ENCODE peak calls at places on chromosomes 1 and 21, in four cellular contexts. One of them, this sample, is unnamed.
A peak's percentile ranks its signal among the peaks of the same experiment; 100 is the strongest.

GRCh38 chr1:170340259-170340658 is 191.7 kb upstream of the GORAB start:
- DNase-seq in NCI-H69: no peak
- DNase-seq in adrenal gland: no peak
- DNase-seq in small intestine: no peak
- DNase-seq in this sample: no peak

GRCh38 chr1:98344726-98345125 is 316.8 kb upstream of the SNX7 start:
- DNase-seq in small intestine: no peak
- DNase-seq in adrenal gland: no peak
- DNase-seq in NCI-H69: peak; percentile 19
- DNase-seq in this sample: no peak

GRCh38 chr1:54227836-54228435 is 28.0 kb downstream of the MRPL37 start:
- DNase-seq in NCI-H69: no peak
- DNase-seq in adrenal gland: no peak
- DNase-seq in small intestine: no peak
- DNase-seq in this sample: no peak

GRCh38 chr1:156795374-156795733 is 21.3 kb downstream of the SH2D2A start:
- DNase-seq in NCI-H69: no peak
- DNase-seq in small intestine: no peak
- DNase-seq in adrenal gland: no peak
- DNase-seq in this sample: no peak

GRCh38 chr1:39572379-39573096 is 4.1 kb downstream of the PABPC4 start:
- DNase-seq in NCI-H69: no peak
- DNase-seq in adrenal gland: no peak
- DNase-seq in small intestine: no peak
- DNase-seq in this sample: no peak

GRCh38 chr1:101314244-101314643 is 77.4 kb downstream of the S1PR1 start:
- DNase-seq in adrenal gland: no peak
- DNase-seq in NCI-H69: no peak
- DNase-seq in small intestine: no peak
- DNase-seq in this sample: no peak

GRCh38 chr1:84619383-84620093 is 45.3 kb upstream of the CTBS start:
- DNase-seq in NCI-H69: peak; percentile 70
- DNase-seq in adrenal gland: no peak
- DNase-seq in small intestine: peak; percentile 38
- DNase-seq in this sample: no peak

GRCh38 chr1:204438628-204439027 is 27.0 kb upstream of the PPP1R15B start:
- DNase-seq in NCI-H69: no peak
- DNase-seq in small intestine: no peak
- DNase-seq in adrenal gland: no peak
- DNase-seq in this sample: no peak

GRCh38 chr1:225481738-225482137 is 53.9 kb upstream of the LBR start:
- DNase-seq in adrenal gland: no peak
- DNase-seq in small intestine: peak; percentile 43
- DNase-seq in NCI-H69: peak; percentile 94
- DNase-seq in this sample: no peak

GRCh38 chr1:183069562-183070216 is 46.5 kb downstream of the LAMC1 start:
- DNase-seq in adrenal gland: no peak
- DNase-seq in small intestine: no peak
- DNase-seq in NCI-H69: peak; percentile 87
- DNase-seq in this sample: no peak

GRCh38 chr21:41135715-41136114 is 32.2 kb upstream of the BACE2 start:
- DNase-seq in small intestine: no peak
- DNase-seq in NCI-H69: peak; percentile 69
- DNase-seq in adrenal gland: no peak
- DNase-seq in this sample: no peak

GRCh38 chr1:28066393-28067154 is 21.8 kb downstream of the EYA3 start:
- DNase-seq in small intestine: no peak
- DNase-seq in adrenal gland: no peak
- DNase-seq in NCI-H69: no peak
- DNase-seq in this sample: no peak

GRCh38 chr1:58813801-58814200 is 30.0 kb upstream of the JUN start:
- DNase-seq in small intestine: no peak
- DNase-seq in adrenal gland: no peak
- DNase-seq in NCI-H69: peak; percentile 61
- DNase-seq in this sample: no peak

GRCh38 chr21:45818276-45818903 is 163.2 kb upstream of the COL6A1 start:
- DNase-seq in small intestine: no peak
- DNase-seq in adrenal gland: no peak
- DNase-seq in NCI-H69: no peak
- DNase-seq in this sample: no peak

GRCh38 chr1:209756608-209757445 is 974 bp downstream of the TRAF3IP3 start:
- DNase-seq in small intestine: peak; percentile 12
- DNase-seq in adrenal gland: no peak
- DNase-seq in NCI-H69: no peak
- DNase-seq in this sample: no peak

GRCh38 chr1:210310562-210310961 is 18.1 kb upstream of the HHAT start:
- DNase-seq in NCI-H69: peak; percentile 41
- DNase-seq in adrenal gland: no peak
- DNase-seq in small intestine: no peak
- DNase-seq in this sample: no peak

GRCh38 chr1:206445116-206445515 is 25.2 kb upstream of the IKBKE start:
- DNase-seq in small intestine: peak; percentile 23
- DNase-seq in adrenal gland: peak; percentile 61
- DNase-seq in NCI-H69: no peak
- DNase-seq in this sample: peak; percentile 36

GRCh38 chr1:218482683-218483082 is 137.5 kb downstream of the TGFB2 start:
- DNase-seq in adrenal gland: no peak
- DNase-seq in NCI-H69: no peak
- DNase-seq in small intestine: no peak
- DNase-seq in this sample: no peak

GRCh38 chr1:25580933-25581332 is 35.7 kb upstream of the MAN1C1 start:
- DNase-seq in adrenal gland: no peak
- DNase-seq in small intestine: no peak
- DNase-seq in NCI-H69: peak; percentile 5
- DNase-seq in this sample: no peak

GRCh38 chr1:245156041-245156735 is 1.4 kb downstream of the KIF26B start:
- DNase-seq in adrenal gland: peak; percentile 85
- DNase-seq in small intestine: peak; percentile 86
- DNase-seq in NCI-H69: peak; percentile 97
- DNase-seq in this sample: peak; percentile 87

GRCh38 chr1:157963713-157964112 is 29.7 kb upstream of the KIRREL1 start:
- DNase-seq in NCI-H69: peak; percentile 76
- DNase-seq in adrenal gland: peak; percentile 70
- DNase-seq in small intestine: peak; percentile 79
- DNase-seq in this sample: peak; percentile 78

GRCh38 chr21:31135536-31136184 is 97.4 kb upstream of the KRTAP19-8 start:
- DNase-seq in adrenal gland: no peak
- DNase-seq in NCI-H69: no peak
- DNase-seq in small intestine: no peak
- DNase-seq in this sample: no peak

GRCh38 chr1:233410906-233411305 is 83.4 kb downstream of the MAP3K21 start:
- DNase-seq in NCI-H69: no peak
- DNase-seq in adrenal gland: no peak
- DNase-seq in small intestine: no peak
- DNase-seq in this sample: no peak

GRCh38 chr1:110136911-110137310 is 13.4 kb upstream of the SLC6A17 start:
- DNase-seq in adrenal gland: peak; percentile 48
- DNase-seq in NCI-H69: peak; percentile 90
- DNase-seq in small intestine: no peak
- DNase-seq in this sample: no peak

GRCh38 chr1:26923711-26924110 is 2.2 kb downstream of the NUDC start:
- DNase-seq in NCI-H69: no peak
- DNase-seq in small intestine: no peak
- DNase-seq in adrenal gland: no peak
- DNase-seq in this sample: no peak

GRCh38 chr1:20552728-20553571 is 577 bp downstream of the FAM43B start:
- DNase-seq in NCI-H69: peak; percentile 61
- DNase-seq in small intestine: no peak
- DNase-seq in adrenal gland: peak; percentile 60
- DNase-seq in this sample: no peak

GRCh38 chr1:68174173-68175113 is 57.9 kb downstream of the WLS start:
- DNase-seq in small intestine: peak; percentile 71
- DNase-seq in NCI-H69: peak; percentile 38
- DNase-seq in adrenal gland: peak; percentile 34
- DNase-seq in this sample: peak; percentile 69

GRCh38 chr1:170765712-170766330 is 101.9 kb downstream of the PRRX1 start:
- DNase-seq in adrenal gland: no peak
- DNase-seq in small intestine: no peak
- DNase-seq in NCI-H69: no peak
- DNase-seq in this sample: no peak

GRCh38 chr1:25948641-25949040 is 42.4 kb upstream of the STMN1 start:
- DNase-seq in small intestine: no peak
- DNase-seq in NCI-H69: no peak
- DNase-seq in adrenal gland: no peak
- DNase-seq in this sample: no peak

This sample was measured in colonic mucosa.